ENCODE peak calls at places on chromosomes 6 and 20, in nine cellular contexts. Q is IMR-90, G is AG04450, M is PC-9, U is cardiac muscle cell, J is brain microvascular endothelial cell, Z is dorsolateral prefrontal cortex, W is pancreas, T is BE2C. V is an unnamed sample.

GRCh38 chr6:29828471-29828797 is 809 bp downstream of the HLA-G start:
- DNase-seq in M (no peak), U (no peak), G (no peak), Q (no peak), J (no peak), W (no peak), Z (no peak), T (no peak), V (peak)

GRCh38 chr20:56875052-56875663 is 246.1 kb downstream of the TFAP2C start:
- DNase-seq in W (peak), Z (no peak), T (no peak), G (peak), Q (peak), J (peak), U (no peak), M (peak), V (peak)

GRCh38 chr6:93366506-93366905 is 52.9 kb downstream of the EPHA7 start:
- DNase-seq in M (no peak), W (no peak), Q (no peak), T (no peak), G (no peak), J (no peak), Z (no peak), U (no peak), V (no peak)

GRCh38 chr20:51636123-51636522 is 93.6 kb upstream of the NFATC2 start:
- DNase-seq in J (peak), U (no peak), T (no peak), W (no peak), Z (peak), G (no peak), M (no peak), Q (no peak), V (peak)

GRCh38 chr20:906703-907102 is 9.4 kb downstream of the ANGPT4 start:
- DNase-seq in G (no peak), J (no peak), U (no peak), Q (no peak), M (no peak), W (no peak), T (no peak), Z (no peak), V (no peak)

GRCh38 chr20:20860078-20860806 is 147.8 kb upstream of the RALGAPA2 start:
- DNase-seq in U (peak), Z (peak), T (peak), W (peak), J (peak), M (peak), G (peak), Q (peak), V (peak)

GRCh38 chr6:11381801-11382513 is 149.5 kb upstream of the NEDD9 start:
- DNase-seq in W (no peak), Q (no peak), G (no peak), Z (no peak), M (no peak), U (no peak), T (no peak), J (no peak), V (no peak)

GRCh38 chr20:15848126-15848525 is 725.1 kb downstream of the KIF16B start:
- DNase-seq in Q (no peak), W (no peak), U (no peak), M (no peak), T (peak), J (no peak), G (no peak), Z (no peak), V (no peak)

GRCh38 chr6:108947114-108947854 is 99.1 kb downstream of the ARMC2 start:
- DNase-seq in Z (no peak), W (no peak), T (peak), U (no peak), M (peak), Q (peak), J (peak), G (peak), V (peak)

GRCh38 chr20:49813305-49813974 is 812 bp downstream of the SLC9A8 start:
- DNase-seq in T (no peak), Q (no peak), W (no peak), M (peak), Z (no peak), U (no peak), G (no peak), J (no peak), V (no peak)

GRCh38 chr6:33558801-33559200 is 21.3 kb downstream of the BAK1 start:
- DNase-seq in W (no peak), T (no peak), U (no peak), Q (no peak), Z (no peak), M (no peak), J (no peak), G (no peak), V (no peak)

GRCh38 chr20:3890410-3890751 is 1.2 kb downstream of the PANK2 start:
- DNase-seq in M (peak), G (no peak), W (no peak), T (no peak), Z (no peak), J (no peak), Q (peak), U (peak), V (peak)

GRCh38 chr20:62355527-62356142 is 11.5 kb downstream of the LAMA5 start:
- DNase-seq in U (no peak), W (no peak), J (peak), Z (no peak), Q (no peak), M (no peak), G (no peak), T (peak), V (peak)

GRCh38 chr6:35425284-35425683 is 26.9 kb upstream of the FANCE start:
- DNase-seq in M (peak), U (no peak), G (peak), Q (peak), W (no peak), Z (no peak), J (peak), T (no peak), V (peak)

GRCh38 chr20:32456869-32457421 is 98.8 kb downstream of the ASXL1 start:
- DNase-seq in Z (peak), G (no peak), W (no peak), Q (peak), M (no peak), J (no peak), T (peak), U (peak), V (no peak)

GRCh38 chr6:20740727-20741126 is 206.5 kb downstream of the CDKAL1 start:
- DNase-seq in U (no peak), Z (no peak), M (no peak), W (no peak), J (no peak), T (no peak), Q (peak), G (no peak), V (no peak)

GRCh38 chr6:167669553-167669849 is 157.2 kb upstream of the AFDN start:
- DNase-seq in Z (no peak), T (no peak), W (no peak), M (no peak), G (no peak), J (no peak), Q (no peak), U (no peak), V (no peak)

GRCh38 chr6:21885532-21886089 is 292.1 kb downstream of the SOX4 start:
- DNase-seq in G (peak), W (peak), Z (peak), J (peak), U (peak), M (no peak), Q (peak), T (peak), V (peak)

GRCh38 chr6:33926451-33926850 is 122.6 kb upstream of the MLN start:
- DNase-seq in T (peak), W (no peak), Q (no peak), G (no peak), J (no peak), Z (no peak), M (no peak), U (no peak), V (no peak)

GRCh38 chr20:48026981-48027592 is 241.8 kb upstream of the SULF2 start:
- DNase-seq in W (no peak), Z (no peak), J (no peak), M (no peak), T (no peak), U (no peak), Q (no peak), G (no peak), V (no peak)

GRCh38 chr20:48025061-48025515 is 239.8 kb upstream of the SULF2 start:
- DNase-seq in Q (peak), Z (no peak), J (peak), U (no peak), T (peak), M (peak), G (no peak), W (no peak), V (peak)

GRCh38 chr20:48019940-48020339 is 234.7 kb upstream of the SULF2 start:
- DNase-seq in Q (no peak), W (no peak), Z (no peak), U (no peak), G (no peak), T (no peak), M (no peak), J (no peak), V (no peak)

GRCh38 chr20:48025661-48026060 is 240.4 kb upstream of the SULF2 start:
- DNase-seq in G (no peak), W (no peak), T (no peak), M (peak), J (no peak), U (no peak), Q (no peak), Z (no peak), V (peak)
- H3K4me3 ChIP-seq in G (no peak), W (no peak), T (no peak), M (peak), J (no peak), U (no peak), Q (no peak), Z (no peak), V (no peak)

GRCh38 chr20:6626805-6627204 is 140.7 kb upstream of the BMP2 start:
- DNase-seq in Q (no peak), T (peak), G (no peak), Z (no peak), J (no peak), U (no peak), W (no peak), M (no peak), V (no peak)
- TF ChIP-seq CTCF in Q (no peak), T (no peak), G (no peak), Z (no peak), J (peak), U (peak), W (no peak), M (no peak), V (no peak)

DNA sequence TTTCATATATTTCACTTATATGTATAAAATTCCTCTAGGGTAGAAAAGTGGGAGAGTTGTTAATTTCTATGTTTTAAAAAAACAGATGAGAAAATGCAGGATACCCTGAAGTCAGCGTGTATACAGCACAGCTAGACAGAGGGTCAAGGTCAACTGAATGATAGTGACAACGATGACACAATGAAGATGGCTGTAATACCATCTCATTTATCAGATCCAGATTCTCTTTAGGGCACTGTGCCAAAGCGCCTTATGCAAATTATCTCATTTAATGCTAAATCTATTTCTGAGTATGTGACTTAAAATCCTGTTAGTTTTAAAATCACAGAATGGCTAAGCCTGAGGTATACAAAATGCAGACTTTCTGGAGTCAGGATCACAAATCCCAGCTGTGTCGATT is 431.4 kb upstream of the RUNX2 start:
- DNase-seq in U (no peak), T (no peak), G (no peak), J (no peak), Z (no peak), Q (no peak), W (no peak), M (no peak), V (no peak)
- H3K4me3 ChIP-seq in U (no peak), T (no peak), G (no peak), J (no peak), Z (no peak), Q (no peak), W (no peak), M (no peak), V (no peak)

GRCh38 chr6:7991536-7991935 is 72.7 kb downstream of the BLOC1S5 start:
- DNase-seq in W (no peak), T (no peak), Z (no peak), G (no peak), J (no peak), U (no peak), M (no peak), Q (no peak), V (peak)

GRCh38 chr6:7996538-7997225 is 67.5 kb downstream of the BLOC1S5 start:
- DNase-seq in M (no peak), U (no peak), Z (no peak), T (peak), W (no peak), G (peak), J (peak), Q (peak), V (peak)

GRCh38 chr6:7993399-7993798 is 70.8 kb downstream of the BLOC1S5 start:
- DNase-seq in M (no peak), U (no peak), T (no peak), Q (no peak), J (no peak), W (no peak), Z (no peak), G (no peak), V (no peak)

GRCh38 chr6:7991992-7992815 is 72.0 kb downstream of the BLOC1S5 start:
- DNase-seq in W (no peak), Z (no peak), Q (peak), U (no peak), G (peak), M (peak), T (no peak), J (peak), V (peak)

DNA sequence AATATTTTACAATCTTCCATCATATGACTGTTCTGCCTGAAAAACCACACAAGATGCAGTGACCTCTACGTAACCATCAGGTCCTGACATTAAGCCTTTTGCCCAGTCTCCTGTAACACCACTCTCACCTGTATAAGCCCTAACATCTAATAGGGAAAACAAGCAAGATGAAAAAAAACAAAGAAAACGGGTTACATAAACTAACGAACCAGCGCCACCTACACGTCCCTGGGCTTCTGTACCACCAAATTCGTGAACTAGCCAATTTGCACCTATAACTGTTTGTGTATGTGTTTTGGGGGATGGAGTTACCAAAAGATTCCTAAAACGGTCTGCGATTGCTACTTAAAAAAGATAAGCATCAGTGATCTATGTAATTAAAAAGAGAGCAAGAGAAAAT is 70.2 kb downstream of the BLOC1S5 start:
- DNase-seq in U (no peak), Q (no peak), T (no peak), M (no peak), W (no peak), Z (no peak), J (no peak), G (no peak), V (no peak)
- TF ChIP-seq CTCF in U (no peak), Q (no peak), T (no peak), M (peak), W (no peak), Z (no peak), J (no peak), G (no peak), V (no peak)

DNA sequence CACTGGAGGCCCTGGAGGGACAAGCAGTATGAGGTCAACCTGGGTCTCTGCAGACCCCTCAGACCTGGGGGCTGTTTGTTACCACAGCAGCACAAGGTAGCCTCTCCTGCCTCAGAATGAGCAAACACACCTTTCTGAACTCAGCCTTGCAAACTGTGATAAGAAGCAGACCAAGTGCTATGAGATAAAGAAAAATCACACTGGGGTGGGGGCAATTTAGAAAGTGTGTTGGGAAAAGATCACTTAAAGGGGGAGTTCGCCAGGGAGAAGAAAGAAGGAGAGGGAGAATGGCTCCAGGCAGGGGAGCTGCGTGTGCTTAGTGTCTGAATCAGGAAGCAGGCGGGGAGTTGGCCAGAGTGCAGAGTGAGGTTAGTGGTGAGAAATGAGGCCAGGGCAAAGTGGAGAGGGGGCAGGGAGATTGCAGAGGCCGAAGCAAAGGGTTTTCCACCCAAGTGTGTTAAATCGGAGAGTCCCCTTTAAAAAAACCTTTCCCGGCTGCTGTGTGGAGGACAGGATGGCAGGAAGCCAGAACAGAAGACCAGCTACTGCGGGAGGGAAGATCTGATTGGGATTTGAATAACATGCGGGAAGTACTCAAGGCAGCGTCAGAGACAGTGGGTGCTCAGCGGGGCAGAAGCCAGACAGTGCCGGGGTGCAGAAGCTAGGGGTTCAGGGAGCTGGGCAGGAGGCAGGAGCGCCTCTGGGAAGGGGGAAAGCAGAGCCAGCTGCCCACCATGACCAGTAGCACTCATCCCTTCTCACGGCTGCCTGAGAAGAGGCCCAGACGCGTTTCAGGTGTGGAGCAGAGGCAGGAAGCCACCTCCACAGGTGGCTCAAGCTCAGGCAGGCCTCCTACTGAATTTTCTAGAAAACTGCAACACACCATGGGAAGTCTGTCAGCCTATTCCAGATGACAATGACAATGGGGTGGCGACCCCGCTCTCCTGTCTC is 9.0 kb downstream of the ADA start:
- DNase-seq in J (peak), Q (peak), Z (no peak), G (peak), M (peak), W (peak), T (peak), U (peak), V (peak)
- H3K4me3 ChIP-seq in J (peak), Q (no peak), Z (peak), G (no peak), M (no peak), W (no peak), T (peak), U (no peak), V (no peak)

GRCh38 chr20:37755665-37756064 is 61.8 kb downstream of the CTNNBL1 start:
- DNase-seq in T (peak), U (peak), W (no peak), Q (no peak), Z (peak), M (no peak), G (no peak), J (no peak), V (peak)
- TF ChIP-seq CTCF in T (peak), U (no peak), W (no peak), Q (no peak), Z (peak), M (no peak), G (no peak), J (peak), V (peak)

GRCh38 chr20:4972506-4973251 is 28.6 kb downstream of the SLC23A2 start:
- DNase-seq in G (no peak), U (no peak), W (no peak), T (no peak), J (no peak), M (no peak), Z (no peak), Q (no peak), V (no peak)
- H3K4me3 ChIP-seq in G (no peak), U (no peak), W (no peak), T (no peak), J (no peak), M (no peak), Z (no peak), Q (no peak), V (no peak)

GRCh38 chr20:11918280-11918952 is 723 bp downstream of the BTBD3 start:
- DNase-seq in W (no peak), U (no peak), J (no peak), Z (no peak), M (no peak), T (no peak), Q (no peak), G (no peak), V (no peak)

GRCh38 chr20:11920083-11920482 is 2.4 kb downstream of the BTBD3 start:
- DNase-seq in T (no peak), Q (no peak), J (no peak), Z (no peak), M (no peak), W (no peak), G (no peak), U (no peak), V (no peak)

GRCh38 chr20:11919571-11919970 is 1.9 kb downstream of the BTBD3 start:
- DNase-seq in Z (no peak), W (no peak), Q (no peak), G (no peak), M (no peak), U (no peak), J (no peak), T (no peak), V (no peak)

GRCh38 chr20:11919046-11919445 is 1.4 kb downstream of the BTBD3 start:
- DNase-seq in J (no peak), M (no peak), W (peak), G (no peak), Q (peak), U (no peak), T (no peak), Z (peak), V (no peak)

GRCh38 chr20:11917663-11918062 is at the start of gene BTBD3:
- DNase-seq in T (peak), W (peak), J (peak), M (no peak), G (peak), U (peak), Z (peak), Q (peak), V (peak)
- TF ChIP-seq CTCF in T (no peak), W (no peak), J (peak), M (no peak), G (peak), U (peak), Z (no peak), Q (no peak), V (no peak)

GRCh38 chr6:148538251-148539190 is 195.9 kb downstream of the SASH1 start:
- DNase-seq in M (no peak), G (no peak), T (no peak), W (no peak), Z (no peak), J (no peak), Q (peak), U (no peak), V (no peak)
- H3K4me3 ChIP-seq in M (no peak), G (no peak), T (no peak), W (no peak), Z (peak), J (no peak), Q (no peak), U (no peak), V (no peak)

V was measured in epithelial cell of esophagus.